ENCODE peak calls at places on chromosomes 3 and 15, in seven cellular contexts. R is HuH-7.5, H is tibial nerve, G is A549, Z is prostate gland, S is occipital lobe, X is dermis microvascular lymphatic vessel endothelial cell. E is an unnamed sample.
A peak's percentile ranks its signal among the peaks of the same experiment; 100 is the strongest.

GRCh38 chr3:64977308-64978100 is 289.7 kb upstream of the ADAMTS9 start:
- DNase-seq in R (no peak), S (no peak), Z (no peak), H (no peak), G (no peak), X (peak; percentile 28), E (no peak)

GRCh38 chr15:98035577-98036010 is 75.1 kb downstream of the ARRDC4 start:
- DNase-seq in S (no peak), H (no peak), G (no peak), X (no peak), Z (no peak), R (no peak), E (no peak)

GRCh38 chr15:98169551-98169950 is 209.0 kb downstream of the ARRDC4 start:
- DNase-seq in X (no peak), R (no peak), Z (no peak), G (no peak), S (no peak), H (no peak), E (no peak)

GRCh38 chr3:123379041-123379830 is 69.7 kb downstream of the ADCY5 start:
- DNase-seq in H (no peak), R (no peak), G (no peak), X (no peak), Z (no peak), S (peak; percentile 23), E (no peak)

GRCh38 chr15:100221461-100222348 is 120.1 kb downstream of the ADAMTS17 start:
- DNase-seq in R (no peak), H (no peak), G (no peak), S (no peak), X (no peak), Z (peak; percentile 62), E (no peak)

GRCh38 chr15:70974004-70974832 is 81.6 kb downstream of the LRRC49 start:
- DNase-seq in H (no peak), R (no peak), X (peak; percentile 75), Z (no peak), G (peak; percentile 70), S (no peak), E (peak; percentile 18)

GRCh38 chr15:58440922-58441321 is 9.1 kb downstream of the LIPC start:
- DNase-seq in X (no peak), R (no peak), S (no peak), Z (peak; percentile 68), H (no peak), G (peak; percentile 85), E (no peak)

GRCh38 chr3:4703054-4703480 is 209.9 kb downstream of the ITPR1 start:
- DNase-seq in X (peak; percentile 68), Z (no peak), G (no peak), R (no peak), H (no peak), S (no peak), E (no peak)